ENCODE peak calls at places on chromosomes 2 and 18, in seven cellular contexts. C is adrenal gland, K is GM12878, E is tibial nerve, N is esophagus squamous epithelium, R is HCT116, D is stomach. S is an unnamed sample.

GRCh38 chr2:72710418-72711152 is 115.2 kb downstream of the EXOC6B start:
- DNase-seq in K (no peak), C (no peak), D (no peak), N (no peak), E (no peak), R (no peak), S (no peak)

GRCh38 chr2:12718662-12719399 is 2.1 kb downstream of the TRIB2 start:
- DNase-seq in E (no peak), R (no peak), C (no peak), D (no peak), N (no peak), K (no peak), S (no peak)

GRCh38 chr2:37300578-37300977 is 24.1 kb downstream of the PRKD3 start:
- DNase-seq in K (no peak), N (no peak), R (no peak), E (no peak), D (no peak), C (no peak), S (no peak)

GRCh38 chr2:196849895-196850294 is 40.7 kb upstream of the C2orf66 start:
- DNase-seq in E (no peak), N (no peak), C (peak; percentile 35), R (no peak), D (no peak), K (no peak), S (peak; percentile 8)

GRCh38 chr2:180359522-180360282 is 352.6 kb upstream of the CWC22 start:
- DNase-seq in C (peak; percentile 1), D (peak; percentile 28), E (no peak), N (no peak), R (peak; percentile 8), K (peak; percentile 64), S (no peak)

GRCh38 chr2:152034257-152034801 is 64.5 kb downstream of the CACNB4 start:
- DNase-seq in K (no peak), C (no peak), N (no peak), R (no peak), D (no peak), E (no peak), S (no peak)

GRCh38 chr18:49460958-49461601 is 635 bp upstream of the DYM start:
- DNase-seq in R (no peak), D (no peak), E (no peak), C (no peak), N (no peak), K (no peak), S (no peak)

GRCh38 chr2:200276472-200276871 is 30.0 kb upstream of the SPATS2L start:
- DNase-seq in R (no peak), K (no peak), D (no peak), E (no peak), N (no peak), C (no peak), S (no peak)

GRCh38 chr2:226619707-226620106 is 179.9 kb downstream of the IRS1 start:
- DNase-seq in D (no peak), C (no peak), K (no peak), E (no peak), R (no peak), N (no peak), S (no peak)

GRCh38 chr2:128475427-128476211 is 157.0 kb upstream of the HS6ST1 start:
- DNase-seq in N (no peak), R (no peak), E (no peak), C (no peak), K (no peak), D (no peak), S (no peak)

GRCh38 chr2:206160124-206160806 is 570 bp downstream of the EEF1B2 start:
- DNase-seq in E (no peak), R (no peak), D (peak; percentile 63), N (no peak), C (peak; percentile 72), K (no peak), S (no peak)

GRCh38 chr18:49878996-49879585 is 65.8 kb upstream of the ACAA2 start:
- DNase-seq in N (no peak), C (no peak), D (no peak), E (no peak), K (no peak), R (no peak), S (no peak)

GRCh38 chr18:26482567-26482966 is 65.8 kb downstream of the KCTD1 start:
- DNase-seq in K (no peak), D (no peak), N (no peak), C (no peak), R (no peak), E (no peak), S (no peak)

GRCh38 chr18:45689386-45689785 is 34.6 kb upstream of the SLC14A1 start:
- DNase-seq in E (no peak), C (no peak), K (no peak), D (no peak), R (no peak), N (no peak), S (no peak)

GRCh38 chr18:3283253-3283863 is 21.4 kb downstream of the MYL12B start:
- DNase-seq in K (no peak), C (no peak), E (no peak), R (no peak), N (no peak), D (no peak), S (no peak)
- H3K4me3 ChIP-seq in K (no peak overlapping the region), C (no peak overlapping the region), E (no peak overlapping the region), R (no peak overlapping the region), N (no peak overlapping the region), D (no peak overlapping the region), S (no peak overlapping the region)

DNA sequence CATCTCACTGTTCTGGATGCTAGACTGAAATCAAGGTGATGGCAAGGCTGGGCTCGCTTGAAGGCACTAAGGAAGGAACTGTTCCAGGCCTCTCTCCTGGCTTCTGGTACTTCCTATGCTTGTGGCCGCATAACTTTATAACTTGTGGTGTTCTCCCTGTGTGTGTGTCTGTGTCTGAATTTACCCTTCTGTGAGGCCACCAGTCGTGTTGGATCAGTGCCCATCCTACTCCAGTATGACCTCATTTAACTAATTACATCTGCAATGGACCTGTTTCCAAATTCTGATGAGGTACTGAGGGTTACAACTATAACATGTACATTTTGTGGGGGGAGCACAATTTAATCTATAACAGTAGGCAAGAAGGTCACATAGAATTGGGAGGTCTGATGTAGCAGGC is 41.6 kb downstream of the LYPD6B start:
- DNase-seq in K (no peak), E (no peak), N (no peak), R (no peak), D (no peak), C (no peak), S (no peak)
- H3K4me1 ChIP-seq in K (no peaks in the 10 kb centered on the region), E (no peaks in the 10 kb centered on the region), N (no peaks in the 10 kb centered on the region), R (no peaks in the 10 kb centered on the region), D (no peaks in the 10 kb centered on the region), C (no peaks in the 10 kb centered on the region), S (no peaks in the 10 kb centered on the region)

GRCh38 chr18:3245853-3246635 is 1.6 kb upstream of the MYL12A start:
- DNase-seq in R (peak; percentile 75), N (peak; percentile 42), C (peak; percentile 94), E (peak; percentile 82), D (peak; percentile 91), K (no peak), S (peak; percentile 88)

GRCh38 chr18:3248670-3249359 is 1.2 kb downstream of the MYL12A start:
- DNase-seq in R (no peak), C (no peak), E (no peak), N (no peak), K (no peak), D (no peak), S (peak; percentile 49)

GRCh38 chr18:3246636-3247242 is 862 bp upstream of the MYL12A start:
- DNase-seq in N (no peak), R (no peak), K (no peak), C (peak; percentile 49), D (no peak), E (peak; percentile 32), S (no peak)

GRCh38 chr18:3248062-3248669 is 565 bp downstream of the MYL12A start:
- DNase-seq in E (peak; percentile 18), N (no peak), K (no peak), R (no peak), D (no peak), C (peak; percentile 60), S (no peak)

DNA sequence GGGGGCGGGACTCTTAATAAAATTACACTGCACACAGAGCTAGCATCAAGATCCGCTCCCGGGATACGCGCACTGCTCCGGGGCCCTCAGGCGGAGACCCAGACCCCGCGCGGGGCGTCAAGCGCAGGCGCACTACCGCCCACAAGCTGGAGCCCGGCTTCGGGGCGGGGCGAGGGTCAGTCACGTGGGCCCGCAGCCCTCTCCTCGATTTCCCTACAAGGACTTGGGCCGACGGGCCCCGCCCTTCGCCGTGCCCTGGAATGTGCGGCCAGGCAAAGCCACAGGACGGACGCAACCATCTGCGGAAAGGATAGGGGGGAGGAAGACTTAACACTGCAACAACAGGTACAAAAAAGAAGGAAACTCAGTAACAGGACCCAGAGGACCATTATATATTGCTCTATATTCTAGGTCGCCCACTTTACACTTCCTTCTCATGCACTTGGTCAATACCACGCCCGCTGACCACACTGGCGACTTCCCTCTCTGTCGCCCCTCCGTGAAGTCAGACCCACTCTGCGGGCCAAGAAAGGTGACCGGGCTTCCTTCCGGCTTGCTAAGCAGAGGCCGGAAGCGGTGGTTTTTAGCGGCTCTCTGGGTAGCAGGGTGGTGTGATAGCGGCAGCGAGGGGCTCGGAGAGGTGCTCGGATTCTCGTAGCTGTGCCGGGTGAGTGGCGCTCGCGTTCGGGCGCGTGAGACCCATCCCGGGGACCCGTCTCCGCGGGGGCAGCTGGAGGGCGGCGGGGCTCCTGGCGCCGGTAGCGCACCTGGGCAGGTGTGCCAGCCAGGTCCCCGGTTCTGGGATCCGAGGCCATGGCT is at the start of gene MYL12A:
- DNase-seq in C (peak; percentile 99), R (peak; percentile 98), N (peak; percentile 84), D (peak; percentile 98), K (peak; percentile 98), E (peak; percentile 92), S (peak; percentile 97)
- TF ChIP-seq POLR2A in C (peak; percentile 93), R (peak; percentile 77), N (peak; percentile 95), D (peak; percentile 92), K (peak; percentile 95), E (peak; percentile 80), S (peak; percentile 86)

GRCh38 chr2:86750240-86750839 is 30.2 kb downstream of the RMND5A start:
- DNase-seq in C (no peak), N (no peak), K (no peak), D (no peak), E (no peak), R (no peak), S (no peak)
- H3K4me3 ChIP-seq in C (no peak overlapping the region), N (no peak overlapping the region), K (no peak overlapping the region), D (no peak overlapping the region), E (no peak overlapping the region), R (no peak overlapping the region), S (no peak overlapping the region)

GRCh38 chr18:22883827-22884226 is 49.3 kb upstream of the RBBP8 start:
- DNase-seq in D (no peak), K (no peak), N (no peak), E (no peak), C (no peak), R (no peak), S (no peak)
- H3K4me1 ChIP-seq in D (no peaks in the 10 kb centered on the region), K (no peaks in the 10 kb centered on the region), N (no peaks in the 10 kb centered on the region), E (no peaks in the 10 kb centered on the region), C (no peaks in the 10 kb centered on the region), R (no peaks in the 10 kb centered on the region), S (no peaks in the 10 kb centered on the region)